ENCODE peak calls at places on chromosomes 11 and 22, in seven cellular contexts. I is NCI-H1092; U is ascending aorta; Q is HT-29; P is astrocyte of the spinal cord; T is activated naive CD4-positive, alpha-beta T cell treated with Interleukin-2 at 50 U/mL for 16 hours; O is HCEC 1CT. W is an unnamed sample.

GRCh38 chr22:24240381-24240780 is 4.5 kb downstream of the GGT5 start:
- DNase-seq in I (no peak), U (no peak), Q (no peak), P (no peak), T (no peak), O (no peak), W (no peak)

GRCh38 chr11:17721242-17721999 is 2.0 kb downstream of the MYOD1 start:
- DNase-seq in I (no peak), U (no peak), Q (no peak), P (no peak), T (no peak), O (no peak), W (no peak)

GRCh38 chr11:74837191-74837590 is 88.5 kb downstream of the RNF169 start:
- DNase-seq in I (no peak), U (no peak), Q (no peak), P (no peak), T (no peak), O (no peak), W (no peak)

GRCh38 chr11:78806214-78807004 is 231.7 kb upstream of the NARS2 start:
- DNase-seq in I (no peak), U (no peak), Q (no peak), P (peak; percentile 31), T (no peak), O (no peak), W (no peak)

GRCh38 chr11:3893311-3893710 is 37.8 kb downstream of the STIM1 start:
- DNase-seq in I (no peak), U (no peak), Q (no peak), P (no peak), T (no peak), O (no peak), W (no peak)

GRCh38 chr11:12802418-12803085 is 128.3 kb downstream of the TEAD1 start:
- DNase-seq in I (peak; percentile 99), U (no peak), Q (peak; percentile 99), P (peak; percentile 86), T (no peak), O (peak; percentile 65), W (peak; percentile 51)

GRCh38 chr11:101516546-101516945 is 67.3 kb downstream of the TRPC6 start:
- DNase-seq in I (no peak), U (no peak), Q (no peak), P (no peak), T (no peak), O (no peak), W (no peak)

GRCh38 chr11:129190087-129190486 is 2.0 kb downstream of the ARHGAP32 start:
- DNase-seq in I (no peak), U (no peak), Q (peak; percentile 67), P (no peak), T (no peak), O (no peak), W (no peak)

GRCh38 chr11:44815917-44816456 is 89.2 kb downstream of the TSPAN18 start:
- DNase-seq in I (no peak), U (no peak), Q (no peak), P (no peak), T (no peak), O (no peak), W (no peak)

GRCh38 chr11:107856981-107857517 is 1.5 kb downstream of the SLC35F2 start:
- DNase-seq in I (no peak), U (no peak), Q (peak; percentile 64), P (no peak), T (no peak), O (peak; percentile 20), W (no peak)

GRCh38 chr22:50007057-50007511 is 5.5 kb downstream of the IL17REL start:
- DNase-seq in I (no peak), U (no peak), Q (peak; percentile 52), P (no peak), T (no peak), O (no peak), W (no peak)

GRCh38 chr22:26768986-26769385 is 111.6 kb downstream of the MIAT start:
- DNase-seq in I (no peak), U (no peak), Q (no peak), P (no peak), T (no peak), O (no peak), W (no peak)

GRCh38 chr11:117816151-117816741 is 8.3 kb downstream of the FXYD2 start:
- DNase-seq in I (no peak), U (no peak), Q (peak; percentile 68), P (no peak), T (no peak), O (no peak), W (no peak)

GRCh38 chr11:69055598-69056516 is 7.1 kb downstream of the TPCN2 start:
- DNase-seq in I (no peak), U (peak; percentile 56), Q (peak; percentile 17), P (no peak), T (no peak), O (no peak), W (no peak)

GRCh38 chr11:60916669-60917206 is 2.8 kb downstream of the TMEM109 start:
- DNase-seq in I (no peak), U (no peak), Q (no peak), P (no peak), T (no peak), O (no peak), W (no peak)

GRCh38 chr11:61716478-61717285 is 35.8 kb upstream of the MYRF start:
- DNase-seq in I (no peak), U (no peak), Q (no peak), P (no peak), T (no peak), O (no peak), W (no peak)

GRCh38 chr11:112318193-112318592 is 57.5 kb upstream of the PLET1 start:
- DNase-seq in I (no peak), U (no peak), Q (no peak), P (peak; percentile 90), T (no peak), O (peak; percentile 95), W (peak; percentile 85)

GRCh38 chr11:117180020-117180419 is 1.5 kb downstream of the SIDT2 start:
- DNase-seq in I (no peak), U (no peak), Q (no peak), P (no peak), T (no peak), O (no peak), W (no peak)

GRCh38 chr11:35944503-35945136 is 758 bp downstream of the LDLRAD3 start:
- DNase-seq in I (no peak), U (no peak), Q (no peak), P (no peak), T (no peak), O (no peak), W (no peak)

GRCh38 chr22:44816141-44816540 is 63.8 kb downstream of the ARHGAP8 start:
- DNase-seq in I (no peak), U (no peak), Q (no peak), P (no peak), T (no peak), O (no peak), W (no peak)

GRCh38 chr11:112588252-112588668 is 327.6 kb upstream of the PLET1 start:
- DNase-seq in I (peak; percentile 89), U (no peak), Q (peak; percentile 89), P (peak; percentile 87), T (peak; percentile 20), O (peak; percentile 83), W (peak; percentile 85)

GRCh38 chr11:10348650-10349280 is 43.9 kb downstream of the ADM start:
- DNase-seq in I (no peak), U (no peak), Q (peak; percentile 44), P (peak; percentile 66), T (no peak), O (peak; percentile 73), W (no peak)

GRCh38 chr22:40624770-40625169 is 11.7 kb downstream of the MRTFA start:
- DNase-seq in I (no peak), U (no peak), Q (no peak), P (no peak), T (no peak), O (no peak), W (no peak)

GRCh38 chr11:96045622-96046456 is 121.9 kb upstream of the MTMR2 start:
- DNase-seq in I (no peak), U (peak; percentile 23), Q (no peak), P (peak; percentile 86), T (no peak), O (no peak), W (peak; percentile 75)

GRCh38 chr11:105923814-105924213 is 98.2 kb downstream of the MSANTD4 start:
- DNase-seq in I (no peak), U (no peak), Q (no peak), P (peak; percentile 74), T (no peak), O (peak; percentile 58), W (peak; percentile 58)

GRCh38 chr11:13335319-13335718 is 57.7 kb downstream of the BMAL1 start:
- DNase-seq in I (peak; percentile 27), U (no peak), Q (peak; percentile 89), P (peak; percentile 62), T (peak; percentile 75), O (peak; percentile 73), W (peak; percentile 65)

GRCh38 chr11:44529895-44530412 is 35.5 kb upstream of the CD82 start:
- DNase-seq in I (no peak), U (no peak), Q (no peak), P (no peak), T (no peak), O (no peak), W (no peak)

GRCh38 chr11:88035271-88035670 is 140.0 kb downstream of the RAB38 start:
- DNase-seq in I (no peak), U (no peak), Q (no peak), P (no peak), T (no peak), O (no peak), W (no peak)

GRCh38 chr11:108341654-108342053 is 118.8 kb downstream of the ATM start:
- DNase-seq in I (no peak), U (no peak), Q (no peak), P (no peak), T (no peak), O (no peak), W (no peak)

GRCh38 chr11:65642014-65642671 is 4.2 kb downstream of the SIPA1 start:
- DNase-seq in I (no peak), U (no peak), Q (no peak), P (no peak), T (no peak), O (no peak), W (no peak)

GRCh38 chr11:83693279-83693992 is 407.3 kb upstream of the CCDC90B start:
- DNase-seq in I (no peak), U (no peak), Q (no peak), P (no peak), T (no peak), O (no peak), W (no peak)